ENCODE peak calls at places on chromosomes 2 and 18, in nine cellular contexts. One of them, this sample, is unnamed. For H3K36me3 and H3K4me1, the result is how much of the 10 kb centered on the place peaks cover.

GRCh38 chr2:8257502-8257901 is 424.4 kb upstream of the ID2 start:
- DNase-seq in upper lobe of right lung: no peak
- DNase-seq in effector memory CD4-positive, alpha-beta T cell: no peak
- DNase-seq in body of pancreas: no peak
- DNase-seq in heart right ventricle: no peak
- DNase-seq in HCT116: no peak
- DNase-seq in OCI-LY7: no peak
- DNase-seq in PC-9: no peak
- DNase-seq in left ventricle myocardium inferior: no peak
- DNase-seq in this sample: no peak

GRCh38 chr2:63029058-63029457 is 21.6 kb upstream of the OTX1 start:
- DNase-seq in PC-9: no peak
- DNase-seq in left ventricle myocardium inferior: no peak
- DNase-seq in OCI-LY7: no peak
- DNase-seq in HCT116: no peak
- DNase-seq in effector memory CD4-positive, alpha-beta T cell: no peak
- DNase-seq in body of pancreas: no peak
- DNase-seq in upper lobe of right lung: no peak
- DNase-seq in heart right ventricle: no peak
- DNase-seq in this sample: no peak

GRCh38 chr2:234629596-234629995 is 132.7 kb upstream of the ARL4C start:
- DNase-seq in PC-9: no peak
- DNase-seq in left ventricle myocardium inferior: no peak
- DNase-seq in body of pancreas: no peak
- DNase-seq in OCI-LY7: no peak
- DNase-seq in HCT116: no peak
- DNase-seq in upper lobe of right lung: no peak
- DNase-seq in effector memory CD4-positive, alpha-beta T cell: no peak
- DNase-seq in heart right ventricle: no peak
- DNase-seq in this sample: no peak

GRCh38 chr2:118046628-118047210 is 32.8 kb upstream of the CCDC93 start:
- DNase-seq in PC-9: peak
- DNase-seq in effector memory CD4-positive, alpha-beta T cell: no peak
- DNase-seq in upper lobe of right lung: no peak
- DNase-seq in OCI-LY7: peak
- DNase-seq in heart right ventricle: no peak
- DNase-seq in body of pancreas: no peak
- DNase-seq in HCT116: peak
- DNase-seq in left ventricle myocardium inferior: no peak
- DNase-seq in this sample: no peak

GRCh38 chr18:9743200-9744016 is 35.3 kb downstream of the RAB31 start:
- DNase-seq in left ventricle myocardium inferior: no peak
- DNase-seq in HCT116: peak
- DNase-seq in upper lobe of right lung: no peak
- DNase-seq in body of pancreas: no peak
- DNase-seq in effector memory CD4-positive, alpha-beta T cell: no peak
- DNase-seq in heart right ventricle: no peak
- DNase-seq in OCI-LY7: no peak
- DNase-seq in PC-9: peak
- DNase-seq in this sample: peak

GRCh38 chr2:150171065-150171548 is 316.4 kb downstream of the RND3 start:
- DNase-seq in upper lobe of right lung: no peak
- DNase-seq in HCT116: no peak
- DNase-seq in effector memory CD4-positive, alpha-beta T cell: no peak
- DNase-seq in left ventricle myocardium inferior: no peak
- DNase-seq in OCI-LY7: no peak
- DNase-seq in heart right ventricle: no peak
- DNase-seq in body of pancreas: no peak
- DNase-seq in PC-9: no peak
- DNase-seq in this sample: no peak

GRCh38 chr2:201532686-201533304 is 81.3 kb downstream of the STRADB start:
- DNase-seq in OCI-LY7: no peak
- DNase-seq in PC-9: peak
- DNase-seq in HCT116: peak
- DNase-seq in heart right ventricle: no peak
- DNase-seq in effector memory CD4-positive, alpha-beta T cell: no peak
- DNase-seq in upper lobe of right lung: no peak
- DNase-seq in body of pancreas: no peak
- DNase-seq in left ventricle myocardium inferior: no peak
- DNase-seq in this sample: no peak

GRCh38 chr18:45728341-45729010 is 4.5 kb downstream of the SLC14A1 start:
- DNase-seq in PC-9: no peak
- DNase-seq in OCI-LY7: no peak
- DNase-seq in HCT116: no peak
- DNase-seq in heart right ventricle: no peak
- DNase-seq in left ventricle myocardium inferior: no peak
- DNase-seq in upper lobe of right lung: no peak
- DNase-seq in effector memory CD4-positive, alpha-beta T cell: no peak
- DNase-seq in body of pancreas: no peak
- DNase-seq in this sample: no peak

GRCh38 chr2:148746973-148747372 is 102.4 kb downstream of the EPC2 start:
- DNase-seq in body of pancreas: no peak
- DNase-seq in left ventricle myocardium inferior: no peak
- DNase-seq in upper lobe of right lung: no peak
- DNase-seq in effector memory CD4-positive, alpha-beta T cell: no peak
- DNase-seq in HCT116: no peak
- DNase-seq in OCI-LY7: no peak
- DNase-seq in heart right ventricle: no peak
- DNase-seq in PC-9: no peak
- DNase-seq in this sample: no peak

GRCh38 chr2:65471409-65471808 is 39.0 kb upstream of the SPRED2 start:
- DNase-seq in left ventricle myocardium inferior: no peak
- DNase-seq in heart right ventricle: no peak
- DNase-seq in upper lobe of right lung: no peak
- DNase-seq in PC-9: no peak
- DNase-seq in OCI-LY7: no peak
- DNase-seq in body of pancreas: no peak
- DNase-seq in HCT116: no peak
- DNase-seq in effector memory CD4-positive, alpha-beta T cell: no peak
- DNase-seq in this sample: no peak

GRCh38 chr2:95276888-95277245 is 2.6 kb downstream of the PROM2 start:
- DNase-seq in heart right ventricle: no peak
- DNase-seq in effector memory CD4-positive, alpha-beta T cell: no peak
- DNase-seq in upper lobe of right lung: peak
- DNase-seq in OCI-LY7: no peak
- DNase-seq in PC-9: no peak
- DNase-seq in left ventricle myocardium inferior: no peak
- DNase-seq in HCT116: no peak
- DNase-seq in body of pancreas: no peak
- DNase-seq in this sample: no peak

GRCh38 chr2:241160318-241160717 is 10.1 kb downstream of the PPP1R7 start:
- DNase-seq in PC-9: no peak
- DNase-seq in heart right ventricle: no peak
- DNase-seq in body of pancreas: no peak
- DNase-seq in left ventricle myocardium inferior: no peak
- DNase-seq in HCT116: no peak
- DNase-seq in effector memory CD4-positive, alpha-beta T cell: no peak
- DNase-seq in upper lobe of right lung: no peak
- DNase-seq in OCI-LY7: no peak
- DNase-seq in this sample: no peak

GRCh38 chr2:241159116-241159515 is 8.8 kb downstream of the PPP1R7 start:
- DNase-seq in heart right ventricle: no peak
- DNase-seq in left ventricle myocardium inferior: no peak
- DNase-seq in PC-9: peak
- DNase-seq in effector memory CD4-positive, alpha-beta T cell: no peak
- DNase-seq in OCI-LY7: no peak
- DNase-seq in upper lobe of right lung: no peak
- DNase-seq in HCT116: no peak
- DNase-seq in body of pancreas: no peak
- DNase-seq in this sample: no peak

GRCh38 chr2:241168366-241168765 is 18.1 kb downstream of the PPP1R7 start:
- DNase-seq in heart right ventricle: no peak
- DNase-seq in HCT116: no peak
- DNase-seq in left ventricle myocardium inferior: no peak
- DNase-seq in PC-9: no peak
- DNase-seq in effector memory CD4-positive, alpha-beta T cell: no peak
- DNase-seq in body of pancreas: no peak
- DNase-seq in upper lobe of right lung: no peak
- DNase-seq in OCI-LY7: no peak
- DNase-seq in this sample: no peak

GRCh38 chr2:241161646-241162281 is 11.5 kb downstream of the PPP1R7 start:
- DNase-seq in effector memory CD4-positive, alpha-beta T cell: no peak
- DNase-seq in left ventricle myocardium inferior: peak
- DNase-seq in body of pancreas: peak
- DNase-seq in OCI-LY7: no peak
- DNase-seq in upper lobe of right lung: no peak
- DNase-seq in HCT116: no peak
- DNase-seq in PC-9: no peak
- DNase-seq in heart right ventricle: peak
- DNase-seq in this sample: peak

DNA sequence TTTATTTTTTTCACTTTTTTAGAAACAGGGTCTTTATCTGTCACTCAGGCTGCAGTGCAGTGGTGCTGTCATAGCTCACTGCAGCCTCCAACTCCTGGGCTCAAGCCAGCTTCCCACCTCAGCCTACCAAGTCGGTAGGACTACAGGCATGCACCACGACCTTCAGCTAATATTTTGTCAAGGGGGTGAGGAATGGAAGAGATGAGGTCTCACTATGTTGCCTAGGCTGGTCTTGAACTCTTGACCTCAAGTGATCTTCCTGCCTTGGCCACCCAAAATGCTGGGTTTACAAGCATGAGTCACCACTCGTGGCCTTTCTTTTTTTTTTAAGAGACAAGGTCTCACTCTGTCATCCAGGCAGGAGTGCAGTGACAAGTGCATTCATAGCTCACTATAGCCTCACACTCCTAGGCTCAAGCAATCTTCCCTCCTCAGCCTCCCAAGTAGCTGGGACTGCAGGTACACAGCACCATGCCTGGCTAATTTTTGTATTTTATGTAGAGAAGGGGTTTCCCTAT is 13.4 kb downstream of the PPP1R7 start:
- DNase-seq in heart right ventricle: no peak
- DNase-seq in HCT116: no peak
- DNase-seq in body of pancreas: no peak
- DNase-seq in PC-9: no peak
- DNase-seq in effector memory CD4-positive, alpha-beta T cell: no peak
- DNase-seq in OCI-LY7: no peak
- DNase-seq in upper lobe of right lung: no peak
- DNase-seq in left ventricle myocardium inferior: no peak
- DNase-seq in this sample: no peak
- H3K36me3 ChIP-seq in heart right ventricle: half or more
- H3K36me3 ChIP-seq in HCT116: under half
- H3K36me3 ChIP-seq in body of pancreas: under half
- H3K36me3 ChIP-seq in PC-9: under half
- H3K36me3 ChIP-seq in effector memory CD4-positive, alpha-beta T cell: half or more
- H3K36me3 ChIP-seq in OCI-LY7: half or more
- H3K36me3 ChIP-seq in upper lobe of right lung: half or more
- H3K36me3 ChIP-seq in left ventricle myocardium inferior: half or more
- H3K36me3 ChIP-seq in this sample: under half

GRCh38 chr2:9996321-9996720 is 44.8 kb downstream of the GRHL1 start:
- DNase-seq in body of pancreas: no peak
- DNase-seq in HCT116: no peak
- DNase-seq in upper lobe of right lung: no peak
- DNase-seq in OCI-LY7: no peak
- DNase-seq in effector memory CD4-positive, alpha-beta T cell: no peak
- DNase-seq in left ventricle myocardium inferior: no peak
- DNase-seq in heart right ventricle: no peak
- DNase-seq in PC-9: no peak
- DNase-seq in this sample: no peak
- H3K4me1 ChIP-seq in body of pancreas: under half
- H3K4me1 ChIP-seq in HCT116: under half
- H3K4me1 ChIP-seq in upper lobe of right lung: under half
- H3K4me1 ChIP-seq in OCI-LY7: under half
- H3K4me1 ChIP-seq in effector memory CD4-positive, alpha-beta T cell: under half
- H3K4me1 ChIP-seq in left ventricle myocardium inferior: half or more
- H3K4me1 ChIP-seq in heart right ventricle: under half
- H3K4me1 ChIP-seq in PC-9: under half
- H3K4me1 ChIP-seq in this sample: under half

DNA sequence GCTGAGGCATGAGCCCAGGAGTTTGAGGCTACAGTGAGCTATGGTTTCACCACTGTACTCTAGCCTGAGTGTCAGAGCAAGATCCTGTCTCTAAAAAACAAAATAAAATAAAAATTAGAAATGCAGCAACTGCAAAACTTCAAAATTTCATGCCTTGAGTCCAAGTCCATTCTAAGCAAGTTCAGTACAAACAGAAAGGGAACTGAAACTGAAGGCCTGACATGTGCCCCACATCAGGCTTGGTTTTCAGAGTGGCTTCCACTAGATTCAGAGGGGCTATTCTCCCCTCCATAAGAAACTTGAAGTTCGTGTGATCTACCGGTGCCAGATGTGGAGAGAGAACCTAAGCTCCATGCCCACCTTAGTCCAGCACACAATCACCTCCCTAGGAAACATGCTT is 268.0 kb upstream of the NCKAP5 start:
- DNase-seq in heart right ventricle: no peak
- DNase-seq in HCT116: no peak
- DNase-seq in effector memory CD4-positive, alpha-beta T cell: no peak
- DNase-seq in left ventricle myocardium inferior: no peak
- DNase-seq in upper lobe of right lung: no peak
- DNase-seq in PC-9: no peak
- DNase-seq in OCI-LY7: peak
- DNase-seq in body of pancreas: no peak
- DNase-seq in this sample: no peak
- H3K27ac ChIP-seq in heart right ventricle: no peak
- H3K27ac ChIP-seq in HCT116: no peak
- H3K27ac ChIP-seq in effector memory CD4-positive, alpha-beta T cell: no peak
- H3K27ac ChIP-seq in left ventricle myocardium inferior: no peak
- H3K27ac ChIP-seq in upper lobe of right lung: no peak
- H3K27ac ChIP-seq in PC-9: no peak
- H3K27ac ChIP-seq in OCI-LY7: no peak
- H3K27ac ChIP-seq in body of pancreas: no peak
- H3K27ac ChIP-seq in this sample: no peak

DNA sequence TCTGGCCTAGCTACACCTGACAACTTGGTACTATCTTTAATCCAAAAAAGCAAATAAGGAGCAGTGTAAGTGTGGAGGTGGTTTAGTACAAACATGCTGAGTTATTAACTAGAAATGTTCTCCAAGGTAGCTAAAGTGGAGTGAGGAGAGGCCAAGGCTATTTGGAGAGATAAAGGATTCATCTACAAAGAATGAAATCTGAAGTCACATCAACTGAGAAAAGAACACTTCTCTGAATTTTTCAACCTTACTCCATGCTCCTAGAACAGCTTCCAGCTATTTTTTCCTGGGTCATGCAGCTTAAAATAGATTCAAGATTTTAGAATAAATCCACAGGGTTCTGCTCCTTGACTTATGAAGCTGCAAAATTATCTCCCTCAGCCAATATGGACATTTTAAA is 18.7 kb downstream of the IMMT start:
- DNase-seq in upper lobe of right lung: no peak
- DNase-seq in heart right ventricle: no peak
- DNase-seq in body of pancreas: no peak
- DNase-seq in OCI-LY7: no peak
- DNase-seq in left ventricle myocardium inferior: no peak
- DNase-seq in effector memory CD4-positive, alpha-beta T cell: no peak
- DNase-seq in HCT116: no peak
- DNase-seq in PC-9: no peak
- DNase-seq in this sample: no peak
- H3K36me3 ChIP-seq in upper lobe of right lung: half or more
- H3K36me3 ChIP-seq in heart right ventricle: half or more
- H3K36me3 ChIP-seq in body of pancreas: under half
- H3K36me3 ChIP-seq in OCI-LY7: half or more
- H3K36me3 ChIP-seq in left ventricle myocardium inferior: half or more
- H3K36me3 ChIP-seq in effector memory CD4-positive, alpha-beta T cell: under half
- H3K36me3 ChIP-seq in HCT116: under half
- H3K36me3 ChIP-seq in PC-9: under half
- H3K36me3 ChIP-seq in this sample: under half